ENCODE peak calls at places on chromosomes 3 and 15, in ten cellular contexts. Z is HFF-Myc; K is BJ; L is tibial artery; F is effector memory CD4-positive, alpha-beta T cell; J is mammary epithelial cell; P is heart left ventricle; M is RWPE2; W is A549; E is left ventricle myocardium inferior. H is an unnamed sample.

GRCh38 chr15:92283813-92284212 is 109.9 kb upstream of the ST8SIA2 start:
- DNase-seq in F (no peak), M (no peak), E (no peak), J (no peak), P (no peak), W (no peak), Z (no peak), L (no peak), K (no peak), H (no peak)

GRCh38 chr3:134311265-134311664 is 60.6 kb upstream of the RYK start:
- DNase-seq in L (no peak), P (no peak), Z (no peak), W (no peak), F (no peak), J (peak), M (no peak), K (no peak), E (no peak), H (no peak)

GRCh38 chr3:95629802-95630201 is 1184.6 kb upstream of the EPHA6 start:
- DNase-seq in Z (no peak), L (no peak), J (no peak), M (no peak), P (no peak), E (no peak), W (no peak), K (no peak), F (no peak), H (no peak)

GRCh38 chr15:50302581-50302980 is 37.1 kb upstream of the HDC start:
- DNase-seq in Z (no peak), F (no peak), K (no peak), M (no peak), J (no peak), E (no peak), W (no peak), L (no peak), P (no peak), H (no peak)

GRCh38 chr3:13208706-13209295 is 135.6 kb upstream of the IQSEC1 start:
- DNase-seq in E (no peak), P (no peak), J (no peak), M (no peak), W (no peak), F (no peak), L (no peak), K (no peak), Z (no peak), H (no peak)

GRCh38 chr15:91611924-91612323 is 241.6 kb upstream of the SLCO3A1 start:
- DNase-seq in Z (no peak), F (no peak), J (no peak), L (no peak), M (no peak), P (no peak), E (no peak), W (no peak), K (no peak), H (no peak)

GRCh38 chr15:27530994-27531393 is 560.0 kb downstream of the GABRG3 start:
- DNase-seq in E (no peak), Z (no peak), M (no peak), P (no peak), K (no peak), L (no peak), W (no peak), J (no peak), F (no peak), H (no peak)

GRCh38 chr15:75570119-75570518 is 9.0 kb downstream of the PTPN9 start:
- DNase-seq in P (no peak), E (no peak), K (no peak), W (no peak), L (no peak), Z (no peak), F (no peak), M (no peak), J (no peak), H (no peak)

GRCh38 chr3:39254806-39255449 is 24.9 kb downstream of the CX3CR1 start:
- DNase-seq in E (no peak), W (no peak), P (no peak), L (no peak), F (no peak), J (peak), Z (peak), M (no peak), K (peak), H (no peak)

DNA sequence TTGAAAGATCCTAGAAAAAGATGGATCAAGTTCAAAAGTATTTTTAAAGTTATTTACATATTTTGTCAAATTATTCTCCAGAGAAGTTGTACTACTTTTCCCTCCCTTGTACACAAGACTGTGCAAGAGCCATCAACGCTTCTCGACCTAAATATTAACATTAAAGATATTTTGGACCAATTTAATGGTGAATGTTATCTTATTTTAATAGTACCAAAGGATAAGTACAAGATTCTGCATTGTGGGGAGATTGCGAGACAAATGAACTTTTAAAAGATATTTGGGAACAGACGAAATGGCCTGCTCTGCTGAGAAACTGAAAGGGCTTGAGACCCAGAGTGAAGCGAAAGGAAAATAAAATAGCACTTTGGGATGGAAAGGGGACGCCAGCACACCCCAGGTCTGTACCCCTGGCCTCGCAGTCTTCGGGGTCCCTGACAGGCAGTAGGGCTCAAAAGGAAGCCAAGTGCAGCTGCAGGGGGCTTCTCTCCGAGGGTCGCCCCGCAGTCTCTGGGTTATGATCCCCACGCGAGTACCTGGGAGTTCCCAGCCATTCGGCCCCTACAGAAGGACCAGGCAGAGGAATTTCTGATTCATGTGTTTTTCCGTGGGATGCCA is 97.5 kb upstream of the VGLL3 start:
- DNase-seq in P (no peak), Z (no peak), F (no peak), E (no peak), M (no peak), L (no peak), K (no peak), J (no peak), W (no peak), H (no peak)
- H3K4me3 ChIP-seq in P (peak), Z (peak), F (no peak), E (peak), M (peak), L (peak), K (peak), J (peak), W (peak), H (peak)

DNA sequence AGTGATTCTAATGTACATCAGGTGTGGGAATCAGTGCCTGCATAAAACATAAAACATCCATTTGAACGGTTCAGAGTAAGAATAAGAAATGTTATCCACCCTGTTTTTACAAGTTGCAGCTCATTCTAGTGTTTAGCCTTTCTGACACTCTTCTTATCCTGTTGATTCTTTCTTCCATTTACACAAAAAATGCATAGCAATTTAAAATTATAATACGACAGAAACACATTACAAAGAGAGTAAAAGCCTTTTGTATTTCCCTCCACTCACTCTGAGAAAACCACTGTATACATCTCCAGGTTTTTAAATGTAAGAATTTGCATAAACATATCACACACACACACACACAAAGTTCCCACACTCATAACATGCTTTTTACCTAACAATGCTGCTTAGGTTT is 199.7 kb downstream of the CNTN6 start:
- DNase-seq in J (no peak), K (no peak), L (no peak), W (no peak), F (no peak), Z (no peak), M (no peak), P (no peak), E (no peak), H (no peak)
- H3K4me3 ChIP-seq in J (no peak), K (no peak), L (no peak), W (no peak), F (no peak), Z (no peak), M (no peak), P (no peak), E (no peak), H (no peak)

DNA sequence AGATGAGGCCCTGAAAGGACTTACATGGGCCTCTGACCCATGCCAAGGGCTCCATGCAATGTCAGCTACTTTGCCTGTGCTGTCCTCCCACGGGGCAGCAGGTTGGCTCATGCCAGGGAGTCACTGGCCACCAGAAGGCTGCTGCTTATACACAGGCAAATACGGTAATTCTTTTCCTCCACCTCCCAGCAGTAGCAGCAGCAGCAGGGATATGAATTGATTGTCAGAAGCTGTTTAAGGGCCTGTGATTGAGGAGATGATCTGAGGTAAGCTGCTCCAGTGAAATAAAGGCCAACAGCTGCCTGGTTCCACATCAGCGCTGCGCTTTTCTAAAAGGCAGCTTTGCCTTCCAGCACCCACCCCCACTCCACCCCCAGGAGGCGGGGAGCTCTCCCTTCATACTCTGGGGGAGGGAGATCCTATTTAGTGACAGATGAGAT is 250.5 kb downstream of the SHQ1 start:
- DNase-seq in M (no peak), E (no peak), F (no peak), K (no peak), P (no peak), W (peak), Z (no peak), L (no peak), J (peak), H (no peak)
- H3K4me3 ChIP-seq in M (no peak), E (no peak), F (no peak), K (no peak), P (no peak), W (no peak), Z (no peak), L (no peak), J (no peak), H (no peak)

GRCh38 chr15:70907784-70908471 is 15.3 kb downstream of the LRRC49 start:
- DNase-seq in E (no peak), L (no peak), M (no peak), P (no peak), F (no peak), J (no peak), W (no peak), K (no peak), Z (no peak), H (no peak)
- H3K4me3 ChIP-seq in E (no peak), L (no peak), M (no peak), P (no peak), F (no peak), J (no peak), W (no peak), K (no peak), Z (no peak), H (no peak)

GRCh38 chr15:48954538-48954937 is 9.2 kb downstream of the SHC4 start:
- DNase-seq in J (no peak), M (no peak), P (no peak), W (no peak), K (no peak), F (no peak), Z (no peak), L (no peak), E (no peak), H (no peak)
- H3K4me3 ChIP-seq in J (no peak), M (no peak), P (no peak), W (no peak), K (no peak), F (no peak), Z (no peak), L (no peak), E (no peak), H (no peak)

DNA sequence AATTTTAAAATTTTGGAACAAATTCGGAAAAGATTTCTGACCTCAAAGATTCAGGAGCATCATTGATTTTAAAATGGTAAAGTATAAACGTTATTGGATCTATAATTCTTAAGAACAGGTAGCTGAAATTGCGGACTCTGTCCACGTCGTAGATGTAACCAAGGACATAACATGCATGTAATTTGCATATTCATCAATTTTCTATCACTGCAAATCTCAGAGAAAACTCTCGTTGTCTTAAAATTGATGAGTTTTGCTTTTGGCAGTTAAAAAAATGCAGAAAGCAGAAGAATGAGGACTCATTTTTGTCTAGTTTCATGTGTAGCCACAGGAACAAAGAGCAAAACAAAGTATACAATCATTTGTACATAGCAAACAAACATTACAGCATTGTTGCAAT is 1094.3 kb downstream of the SI start:
- DNase-seq in W (no peak), P (no peak), K (no peak), E (no peak), J (no peak), F (no peak), L (no peak), M (no peak), Z (no peak), H (no peak)
- H3K4me3 ChIP-seq in W (no peak), P (no peak), K (no peak), E (no peak), J (no peak), F (no peak), L (no peak), M (no peak), Z (no peak), H (no peak)

GRCh38 chr15:96054029-96054428 is 276.5 kb upstream of the NR2F2 start:
- DNase-seq in E (no peak), F (no peak), M (no peak), J (no peak), P (no peak), L (no peak), Z (no peak), W (no peak), K (no peak), H (no peak)
- H3K4me3 ChIP-seq in E (peak), F (no peak), M (no peak), J (no peak), P (peak), L (no peak), Z (no peak), W (no peak), K (no peak), H (no peak)

GRCh38 chr3:173398111-173398479 is 551 bp downstream of the NLGN1 start:
- DNase-seq in P (peak), F (no peak), J (no peak), E (no peak), M (no peak), W (no peak), Z (no peak), K (no peak), L (peak), H (no peak)
- H3K4me3 ChIP-seq in P (peak), F (no peak), J (peak), E (peak), M (no peak), W (peak), Z (peak), K (peak), L (peak), H (no peak)

DNA sequence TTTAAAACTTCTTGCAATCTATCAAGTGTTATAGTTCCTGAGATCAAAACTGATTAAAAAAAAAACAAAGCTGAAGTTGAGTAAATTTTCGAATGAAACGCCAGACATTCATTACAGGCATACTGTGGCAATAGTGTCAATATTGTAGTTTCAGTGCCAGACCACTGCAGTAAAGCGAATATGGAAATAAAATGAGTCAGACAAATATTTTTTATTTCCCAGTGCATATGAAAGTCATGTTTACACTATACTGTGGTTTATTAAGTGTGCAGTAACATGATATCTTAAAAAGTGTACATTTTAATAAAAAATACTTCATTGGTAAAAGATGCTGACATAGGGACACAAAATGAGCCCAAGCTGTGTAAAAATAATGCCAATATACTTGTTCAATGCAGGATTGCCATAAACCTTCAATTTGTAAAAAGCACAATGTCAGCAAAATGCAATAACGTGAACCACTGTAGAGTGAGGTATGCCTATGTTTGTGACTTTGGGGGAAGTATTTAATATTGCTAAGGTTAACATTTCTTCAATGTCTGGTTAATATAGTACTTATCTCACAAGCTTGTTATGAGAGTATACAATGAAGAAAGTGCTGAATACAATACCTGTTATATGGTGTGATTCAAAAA is 1473.9 kb upstream of the GBE1 start:
- DNase-seq in Z (no peak), K (no peak), J (no peak), E (no peak), P (no peak), W (no peak), F (no peak), L (no peak), M (no peak), H (no peak)
- H3K4me3 ChIP-seq in Z (no peak), K (no peak), J (no peak), E (no peak), P (no peak), W (no peak), F (no peak), L (no peak), M (no peak), H (no peak)

GRCh38 chr15:77516076-77516475 is 95.4 kb downstream of the HMG20A start:
- DNase-seq in J (no peak), M (no peak), L (no peak), E (no peak), P (no peak), W (no peak), F (no peak), Z (no peak), K (no peak), H (no peak)

GRCh38 chr15:77516786-77517185 is 96.1 kb downstream of the HMG20A start:
- DNase-seq in F (no peak), Z (no peak), M (no peak), K (no peak), P (no peak), W (no peak), L (no peak), J (no peak), E (no peak), H (no peak)

GRCh38 chr15:77519540-77519939 is 98.9 kb downstream of the HMG20A start:
- DNase-seq in W (no peak), J (no peak), L (no peak), P (no peak), Z (no peak), F (no peak), K (no peak), M (no peak), E (no peak), H (no peak)

GRCh38 chr15:77517579-77517978 is 96.9 kb downstream of the HMG20A start:
- DNase-seq in F (no peak), Z (no peak), L (no peak), E (no peak), J (no peak), W (no peak), K (no peak), M (no peak), P (no peak), H (no peak)

GRCh38 chr15:77518458-77518857 is 97.8 kb downstream of the HMG20A start:
- DNase-seq in J (no peak), L (no peak), F (no peak), M (no peak), K (no peak), E (no peak), P (no peak), W (no peak), Z (no peak), H (no peak)
- H3K4me3 ChIP-seq in J (no peak), L (no peak), F (no peak), M (no peak), K (no peak), E (no peak), P (no peak), W (no peak), Z (no peak), H (no peak)

H was measured in HL-60.